ENCODE peak calls at places on chromosome 9, in four cellular contexts. G is coronary artery, Y is astrocyte, V is AG09309. Z is an unnamed sample.

GRCh38 chr9:97900103-97900737 is 22.1 kb downstream of the TRMO start:
- DNase-seq in V (peak; percentile 80), G (no peak), Y (peak; percentile 72), Z (peak; percentile 50)

GRCh38 chr9:7123743-7124142 is 366.0 kb downstream of the KDM4C start:
- DNase-seq in G (no peak), Y (no peak), V (no peak), Z (no peak)

GRCh38 chr9:137045294-137046093 is 483 bp downstream of the NPDC1 start:
- DNase-seq in G (no peak), V (no peak), Y (peak; percentile 34), Z (peak; percentile 37)

GRCh38 chr9:38066907-38067610 is 2.0 kb downstream of the SHB start:
- DNase-seq in V (no peak), G (peak; percentile 83), Y (no peak), Z (peak; percentile 56)

GRCh38 chr9:85666086-85666485 is 75.7 kb downstream of the AGTPBP1 start:
- DNase-seq in G (no peak), Y (no peak), V (no peak), Z (no peak)

GRCh38 chr9:136011376-136011702 is 50.2 kb upstream of the UBAC1 start:
- DNase-seq in Y (no peak), G (no peak), V (no peak), Z (no peak)

GRCh38 chr9:107717608-107718314 is 228.2 kb upstream of the KLF4 start:
- DNase-seq in G (no peak), V (no peak), Y (no peak), Z (no peak)

GRCh38 chr9:69937830-69938535 is 105.7 kb upstream of the MAMDC2 start:
- DNase-seq in Y (no peak), V (no peak), G (no peak), Z (no peak)

GRCh38 chr9:14326264-14326826 is 12.4 kb upstream of the NFIB start:
- DNase-seq in Y (peak; percentile 90), V (no peak), G (no peak), Z (peak; percentile 73)

GRCh38 chr9:81898851-81899250 is 29.4 kb upstream of the SPATA31D4 start:
- DNase-seq in V (no peak), G (no peak), Y (peak; percentile 68), Z (no peak)

GRCh38 chr9:99411068-99411467 is 189.0 kb downstream of the SEC61B start:
- DNase-seq in Y (peak; percentile 51), G (no peak), V (no peak), Z (peak; percentile 45)

GRCh38 chr9:89418882-89419641 is 78.9 kb downstream of the SEMA4D start:
- DNase-seq in G (no peak), Y (no peak), V (no peak), Z (no peak)

GRCh38 chr9:13244190-13244589 is 35.3 kb downstream of the MPDZ start:
- DNase-seq in Y (no peak), G (no peak), V (no peak), Z (no peak)

GRCh38 chr9:107190031-107190935 is 92.8 kb upstream of the RAD23B start:
- DNase-seq in Y (peak; percentile 74), G (no peak), V (no peak), Z (peak; percentile 35)

GRCh38 chr9:120583958-120584369 is 4.0 kb upstream of the CDK5RAP2 start:
- DNase-seq in Y (peak; percentile 92), G (no peak), V (peak; percentile 80), Z (peak; percentile 75)

GRCh38 chr9:134562146-134562753 is 79.4 kb upstream of the COL5A1 start:
- DNase-seq in Y (no peak), V (no peak), G (peak; percentile 49), Z (no peak)

GRCh38 chr9:16184964-16185646 is 632.3 kb downstream of the CCDC171 start:
- DNase-seq in G (no peak), V (no peak), Y (no peak), Z (no peak)

GRCh38 chr9:131111854-131112311 is 13.5 kb upstream of the NUP214 start:
- DNase-seq in Y (no peak), V (no peak), G (no peak), Z (no peak)

GRCh38 chr9:131112374-131113159 is 12.8 kb upstream of the NUP214 start:
- DNase-seq in V (no peak), Y (no peak), G (no peak), Z (no peak)

GRCh38 chr9:131107760-131108159 is 11.4 kb downstream of the AIF1L start:
- DNase-seq in Y (no peak), V (no peak), G (no peak), Z (no peak)

GRCh38 chr9:131113655-131114563 is 11.5 kb upstream of the NUP214 start:
- DNase-seq in G (no peak), V (no peak), Y (no peak), Z (no peak)

GRCh38 chr9:131111186-131111853 is 14.1 kb upstream of the NUP214 start:
- DNase-seq in G (no peak), Y (no peak), V (no peak), Z (no peak)
- TF ChIP-seq CTCF in G (no peak), Y (no peak), V (no peak), Z (no peak)

GRCh38 chr9:28073278-28073677 is 500.0 kb upstream of the C9orf72 start:
- DNase-seq in Y (peak; percentile 3), G (no peak), V (peak; percentile 23), Z (peak; percentile 82)
- TF ChIP-seq CTCF in Y (peak; percentile 58), G (no peak), V (peak; percentile 42), Z (peak; percentile 67)

GRCh38 chr9:33809506-33809905 is 7.5 kb upstream of the UBE2R2 start:
- DNase-seq in V (no peak), Y (no peak), G (no peak), Z (peak; percentile 62)
- TF ChIP-seq CTCF in V (no peak), Y (no peak), G (no peak), Z (no peak)

GRCh38 chr9:21392270-21392669 is 7.1 kb upstream of the IFNA2 start:
- DNase-seq in V (no peak), G (no peak), Y (no peak), Z (peak; percentile 36)
- TF ChIP-seq CTCF in V (peak; percentile 6), G (no peak), Y (peak; percentile 41), Z (peak; percentile 35)

DNA sequence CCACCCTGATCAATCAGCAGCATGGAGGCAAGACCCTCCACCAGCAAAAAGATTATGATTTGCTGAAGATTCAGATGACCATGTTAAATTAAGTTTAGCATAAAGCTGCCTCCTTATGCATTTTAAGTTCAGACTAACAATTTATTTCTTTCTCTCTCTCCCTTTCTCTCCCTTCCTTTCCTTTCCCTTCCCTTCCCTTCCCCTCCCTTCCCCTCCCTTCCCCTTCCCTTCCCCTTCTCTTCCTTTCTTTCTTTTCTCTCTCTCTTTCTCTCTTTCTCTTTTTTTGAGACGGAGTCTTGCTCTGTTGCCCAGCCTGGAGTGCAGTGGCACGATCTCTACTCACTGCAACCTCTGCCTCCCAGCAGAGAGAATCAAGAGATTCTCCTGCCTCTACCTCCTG is 1.4 kb upstream of the MELK start:
- DNase-seq in V (no peak), G (no peak), Y (no peak), Z (no peak)
- TF ChIP-seq CTCF in V (no peak), G (no peak), Y (no peak), Z (no peak)

GRCh38 chr9:2321523-2322148 is 300.0 kb upstream of the VLDLR start:
- DNase-seq in Y (no peak), G (no peak), V (no peak), Z (no peak)
- TF ChIP-seq CTCF in Y (no peak), G (no peak), V (peak; percentile 14), Z (peak; percentile 19)

DNA sequence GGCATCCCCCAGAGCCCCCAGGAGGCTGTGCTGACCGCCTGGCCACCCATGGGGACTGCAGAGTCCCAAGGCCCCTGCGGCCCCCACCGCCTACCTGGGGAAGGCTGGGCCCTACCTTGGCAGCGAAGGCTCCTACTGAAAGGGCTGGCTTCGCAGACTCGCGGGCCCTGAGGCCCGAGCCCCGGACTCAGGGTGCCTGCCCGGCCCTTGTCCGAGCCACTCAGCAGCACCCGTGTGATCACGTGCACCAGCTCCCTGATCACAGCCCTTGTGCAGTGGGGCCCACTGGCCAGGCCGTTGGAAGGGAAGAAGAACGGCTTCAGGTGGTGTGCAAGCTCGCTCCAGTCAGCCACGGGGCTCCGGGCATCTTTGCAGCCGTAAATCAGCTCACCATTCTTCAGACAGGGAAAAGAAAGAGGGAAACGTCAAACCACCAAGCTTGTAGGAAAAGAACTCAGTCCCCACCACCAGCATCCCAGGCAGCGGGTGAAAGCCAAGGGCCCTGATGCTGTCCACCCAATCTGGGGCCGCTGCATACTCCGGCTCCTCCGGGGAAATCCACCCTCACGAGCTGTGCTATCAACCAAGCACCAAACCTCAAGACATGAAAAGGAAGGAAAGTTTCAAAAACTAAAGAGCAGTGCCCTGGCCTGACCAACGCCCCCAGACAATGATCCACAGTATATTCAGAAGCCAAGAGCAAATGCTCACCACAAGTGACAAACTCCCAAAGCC is 31.9 kb downstream of the IPPK start:
- DNase-seq in V (no peak), Y (no peak), G (peak; percentile 54), Z (no peak)
- TF ChIP-seq CTCF in V (no peak), Y (no peak), G (no peak), Z (no peak)